ENCODE peak calls at places on chromosomes 1 and 21, in seven cellular contexts. B, Z, A, M, E, L and X are unnamed samples.

GRCh38 chr1:221994274-221994698 is 252.4 kb upstream of the DUSP10 start:
- DNase-seq in B (no peak), Z (peak), A (peak), M (peak), E (peak), L (no peak), X (no peak)

GRCh38 chr1:32881291-32881690 is 5.0 kb upstream of the HPCA start:
- DNase-seq in B (no peak), Z (no peak), A (no peak), M (no peak), E (no peak), L (no peak), X (no peak)

GRCh38 chr1:56302878-56303277 is 276.5 kb downstream of the PLPP3 start:
- DNase-seq in B (no peak), Z (no peak), A (peak), M (no peak), E (no peak), L (no peak), X (no peak)

GRCh38 chr1:179775009-179775408 is 31.9 kb downstream of the FAM163A start:
- DNase-seq in B (no peak), Z (no peak), A (no peak), M (no peak), E (no peak), L (peak), X (no peak)

GRCh38 chr1:68294354-68295066 is 62.2 kb upstream of the WLS start:
- DNase-seq in B (no peak), Z (no peak), A (no peak), M (no peak), E (no peak), L (no peak), X (no peak)

GRCh38 chr1:90133133-90133532 is 138.2 kb downstream of the ZNF326 start:
- DNase-seq in B (no peak), Z (peak), A (peak), M (peak), E (no peak), L (peak), X (no peak)

GRCh38 chr1:170200665-170201397 is 55.1 kb downstream of the NTMT2 start:
- DNase-seq in B (no peak), Z (peak), A (no peak), M (no peak), E (no peak), L (no peak), X (no peak)

GRCh38 chr1:168504064-168504837 is 39.5 kb downstream of the XCL2 start:
- DNase-seq in B (no peak), Z (no peak), A (peak), M (peak), E (no peak), L (no peak), X (peak)

GRCh38 chr1:29638281-29638680 is 402.0 kb downstream of the PTPRU start:
- DNase-seq in B (no peak), Z (no peak), A (no peak), M (no peak), E (peak), L (no peak), X (no peak)

GRCh38 chr1:45411510-45411899 is 71.3 kb upstream of the MUTYH start:
- DNase-seq in B (no peak), Z (no peak), A (no peak), M (peak), E (no peak), L (no peak), X (no peak)

GRCh38 chr1:17236779-17237601 is 11.9 kb upstream of the PADI3 start:
- DNase-seq in B (peak), Z (peak), A (peak), M (peak), E (peak), L (peak), X (no peak)

GRCh38 chr1:10841059-10841458 is 44.6 kb upstream of the CASZ1 start:
- DNase-seq in B (no peak), Z (no peak), A (no peak), M (no peak), E (no peak), L (no peak), X (no peak)

GRCh38 chr1:21669033-21669286 is 197 bp downstream of the RAP1GAP start:
- DNase-seq in B (no peak), Z (no peak), A (no peak), M (no peak), E (no peak), L (no peak), X (no peak)

GRCh38 chr1:74629283-74629682 is 44.3 kb downstream of the ERICH3 start:
- DNase-seq in B (no peak), Z (no peak), A (no peak), M (no peak), E (no peak), L (no peak), X (no peak)

GRCh38 chr1:89198500-89199072 is at the start of gene GBP4:
- DNase-seq in B (peak), Z (no peak), A (peak), M (peak), E (no peak), L (no peak), X (peak)

GRCh38 chr1:235108185-235108593 is 20.4 kb downstream of the TOMM20 start:
- DNase-seq in B (no peak), Z (no peak), A (no peak), M (no peak), E (no peak), L (no peak), X (no peak)

GRCh38 chr1:235106457-235106856 is 22.2 kb downstream of the TOMM20 start:
- DNase-seq in B (no peak), Z (no peak), A (no peak), M (no peak), E (no peak), L (no peak), X (no peak)

GRCh38 chr1:235107368-235108184 is 21.1 kb downstream of the TOMM20 start:
- DNase-seq in B (no peak), Z (no peak), A (no peak), M (no peak), E (no peak), L (no peak), X (no peak)

GRCh38 chr1:235102993-235103411 is 25.6 kb downstream of the TOMM20 start:
- DNase-seq in B (no peak), Z (no peak), A (no peak), M (no peak), E (no peak), L (no peak), X (no peak)

GRCh38 chr1:235105051-235106043 is 23.3 kb downstream of the TOMM20 start:
- DNase-seq in B (no peak), Z (no peak), A (no peak), M (peak), E (no peak), L (no peak), X (no peak)
- H3K4me3 ChIP-seq in B (no peak), Z (no peak), A (no peak), M (no peak), E (no peak), L (no peak), X (no peak)

GRCh38 chr1:94463765-94464330 is 45.7 kb downstream of the ABCD3 start:
- DNase-seq in B (no peak), Z (peak), A (peak), M (peak), E (no peak), L (peak), X (peak)
- TF ChIP-seq CTCF in B (peak), Z (peak), A (peak), M (peak), E (peak), L (peak), X (peak)

GRCh38 chr21:43810505-43811261 is 21.3 kb downstream of the RRP1 start:
- DNase-seq in B (peak), Z (peak), A (peak), M (peak), E (peak), L (peak), X (no peak)
- H3K4me3 ChIP-seq in B (no peak), Z (no peak), A (no peak), M (peak), E (no peak), L (no peak), X (no peak)

DNA sequence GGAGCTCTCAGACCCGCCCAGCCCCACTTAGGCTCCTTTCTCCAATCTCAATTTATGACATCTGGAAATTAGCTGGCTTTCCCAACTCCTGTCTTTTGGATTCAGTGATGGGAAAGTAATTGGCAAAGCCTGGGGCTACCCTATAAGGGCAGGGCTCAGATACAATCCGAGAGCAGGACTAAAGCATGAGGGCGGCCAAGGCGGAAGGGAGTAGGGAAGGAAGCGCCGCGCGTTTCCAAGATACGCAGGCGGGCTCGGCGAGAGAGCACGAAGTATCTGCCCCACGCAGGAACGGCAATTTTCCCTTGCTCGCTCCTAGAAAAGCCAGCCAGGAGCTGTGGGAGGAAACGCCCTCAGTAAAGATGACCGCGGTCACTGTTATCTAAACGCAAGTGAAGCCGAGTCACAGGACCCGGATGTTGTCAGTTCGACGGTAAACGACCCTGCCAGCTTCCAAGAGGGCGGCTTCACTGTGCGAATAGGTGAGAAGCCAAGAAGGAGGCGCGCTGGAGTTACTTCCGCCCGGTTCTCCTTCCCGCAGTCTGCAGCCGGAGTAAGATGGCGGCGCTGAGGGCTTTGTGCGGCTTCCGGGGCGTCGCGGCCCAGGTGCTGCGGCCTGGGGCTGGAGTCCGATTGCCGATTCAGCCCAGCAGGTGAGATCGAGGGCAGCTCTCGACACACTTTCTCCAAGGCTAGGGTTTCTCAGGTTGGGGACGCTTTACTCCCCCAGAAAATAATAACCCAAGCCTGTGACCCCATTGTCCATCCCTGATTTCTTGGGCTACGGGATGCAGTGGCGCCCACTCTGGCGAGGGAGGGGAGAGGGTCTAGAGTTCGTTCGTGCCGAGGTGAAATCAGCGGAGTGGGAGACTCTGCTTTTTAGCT is at the start of gene NDUFS2:
- DNase-seq in B (peak), Z (peak), A (peak), M (peak), E (peak), L (peak), X (peak)
- TF ChIP-seq CTCF in B (no peak), Z (peak), A (peak), M (peak), E (no peak), L (no peak), X (no peak)

DNA sequence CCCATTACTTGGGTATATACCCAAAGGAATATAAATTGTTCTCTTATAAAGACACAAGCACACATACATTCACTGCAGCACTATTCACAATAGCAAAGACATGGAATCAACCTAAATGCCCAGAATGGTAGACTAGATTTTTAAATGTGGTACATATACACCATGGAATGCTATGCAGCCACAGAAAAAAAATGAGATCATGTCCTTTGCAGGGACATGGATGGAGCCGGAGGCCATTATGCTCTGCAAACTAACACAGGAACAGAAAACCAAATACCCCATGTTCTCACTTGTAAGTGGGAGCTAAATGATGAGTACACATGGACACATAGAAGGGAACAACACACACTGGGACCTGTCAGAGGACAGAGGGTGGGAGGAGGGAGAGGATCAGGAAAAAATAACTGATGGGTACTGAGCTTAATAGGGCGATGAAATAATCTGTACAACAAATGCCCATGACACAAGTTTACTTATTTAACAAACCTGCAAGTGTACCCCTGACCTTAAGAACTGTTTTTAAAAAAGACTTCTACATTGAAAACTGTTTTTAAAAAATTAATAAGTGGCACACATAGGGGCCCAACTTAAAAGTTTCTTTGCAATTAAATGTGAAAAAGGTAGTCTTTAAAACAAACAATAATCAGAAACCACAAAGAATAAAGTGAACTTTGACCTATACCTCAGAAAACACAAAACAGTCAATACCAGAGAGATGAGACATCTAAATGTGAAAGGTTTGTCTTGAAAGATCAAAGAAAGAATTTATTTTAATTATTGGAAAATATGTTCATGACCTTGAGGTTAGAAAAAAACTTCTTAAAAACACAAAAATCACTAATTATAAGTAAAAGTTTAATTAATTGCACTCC is 75.2 kb downstream of the CDC42BPA start:
- DNase-seq in B (no peak), Z (no peak), A (no peak), M (no peak), E (no peak), L (no peak), X (no peak)
- H3K4me3 ChIP-seq in B (no peak), Z (no peak), A (no peak), M (no peak), E (no peak), L (no peak), X (no peak)

GRCh38 chr1:41498809-41499208 is 14.3 kb upstream of the EDN2 start:
- DNase-seq in B (peak), Z (no peak), A (peak), M (peak), E (no peak), L (no peak), X (no peak)
- TF ChIP-seq CTCF in B (no peak), Z (no peak), A (no peak), M (no peak), E (no peak), L (no peak), X (no peak)

GRCh38 chr1:198936371-198937083 is 297.7 kb downstream of the PTPRC start:
- DNase-seq in B (no peak), Z (peak), A (peak), M (peak), E (no peak), L (no peak), X (no peak)

GRCh38 chr1:198933506-198933905 is 294.7 kb downstream of the PTPRC start:
- DNase-seq in B (no peak), Z (no peak), A (no peak), M (no peak), E (no peak), L (no peak), X (no peak)

GRCh38 chr1:198935371-198935921 is 296.6 kb downstream of the PTPRC start:
- DNase-seq in B (peak), Z (peak), A (peak), M (peak), E (no peak), L (no peak), X (peak)

GRCh38 chr1:198934414-198934813 is 295.6 kb downstream of the PTPRC start:
- DNase-seq in B (no peak), Z (no peak), A (no peak), M (no peak), E (no peak), L (no peak), X (no peak)

GRCh38 chr1:198934901-198935301 is 296.1 kb downstream of the PTPRC start:
- DNase-seq in B (no peak), Z (peak), A (peak), M (peak), E (no peak), L (no peak), X (no peak)
- H3K4me3 ChIP-seq in B (peak), Z (peak), A (peak), M (peak), E (peak), L (no peak), X (peak)

GRCh38 chr1:225911207-225912130 is 12.6 kb downstream of the PYCR2 start:
- DNase-seq in B (peak), Z (peak), A (peak), M (no peak), E (no peak), L (peak), X (no peak)
- TF ChIP-seq CTCF in B (peak), Z (peak), A (peak), M (peak), E (peak), L (no peak), X (peak)

GRCh38 chr1:229390130-229390529 is 43.8 kb downstream of the ACTA1 start:
- DNase-seq in B (no peak), Z (no peak), A (no peak), M (no peak), E (no peak), L (no peak), X (no peak)
- H3K4me3 ChIP-seq in B (no peak), Z (no peak), A (no peak), M (no peak), E (no peak), L (no peak), X (no peak)